ENCODE peak calls at places on chromosomes 5 and 9, in ten cellular contexts. G is upper lobe of left lung, B is PC-3, C is MM.1S, R is spleen, N is transverse colon, Q is GM23338, O is A549, X is adrenal gland, K is lung. V is an unnamed sample.

GRCh38 chr5:109996246-109996645 is 306.5 kb downstream of the MAN2A1 start:
- DNase-seq in G (no peak), B (peak; percentile 51), C (no peak), R (no peak), N (no peak), Q (no peak), O (no peak), X (no peak), K (no peak), V (no peak)

GRCh38 chr5:181235689-181236366 is 7.9 kb downstream of the RACK1 start:
- DNase-seq in G (no peak), B (no peak), C (no peak), R (no peak), N (no peak), Q (no peak), O (no peak), X (no peak), K (no peak), V (peak; percentile 49)

GRCh38 chr9:88593537-88594185 is 58.7 kb downstream of the NXNL2 start:
- DNase-seq in G (no peak), B (peak; percentile 63), C (peak; percentile 75), R (no peak), N (peak; percentile 37), Q (peak; percentile 65), O (peak; percentile 57), X (peak; percentile 85), K (peak; percentile 54), V (no peak)

GRCh38 chr5:113053614-113054013 is 77.0 kb downstream of the DCP2 start:
- DNase-seq in G (no peak), B (no peak), C (no peak), R (no peak), N (no peak), Q (no peak), O (no peak), X (no peak), K (no peak), V (no peak)

GRCh38 chr5:97162045-97162444 is 19.6 kb upstream of the LIX1 start:
- DNase-seq in G (no peak), B (peak; percentile 87), C (peak; percentile 59), R (no peak), N (peak; percentile 77), Q (peak; percentile 84), O (peak; percentile 85), X (peak; percentile 83), K (peak; percentile 57), V (peak; percentile 86)

GRCh38 chr5:5497132-5497748 is 74.8 kb downstream of the ICE1 start:
- DNase-seq in G (peak; percentile 50), B (peak; percentile 72), C (peak; percentile 64), R (peak; percentile 79), N (peak; percentile 18), Q (peak; percentile 78), O (peak; percentile 58), X (peak; percentile 79), K (peak; percentile 48), V (peak; percentile 81)

GRCh38 chr9:124047106-124047716 is 35.6 kb downstream of the LHX2 start:
- DNase-seq in G (no peak), B (no peak), C (no peak), R (no peak), N (no peak), Q (no peak), O (no peak), X (no peak), K (no peak), V (no peak)

GRCh38 chr5:130692766-130693165 is 472.3 kb downstream of the HINT1 start:
- DNase-seq in G (no peak), B (peak; percentile 51), C (no peak), R (no peak), N (no peak), Q (no peak), O (no peak), X (no peak), K (no peak), V (no peak)

GRCh38 chr5:85814596-85814995 is 803.1 kb upstream of the COX7C start:
- DNase-seq in G (no peak), B (no peak), C (no peak), R (no peak), N (no peak), Q (peak; percentile 70), O (peak; percentile 43), X (no peak), K (no peak), V (peak; percentile 66)

GRCh38 chr5:56950626-56951130 is 1.2 kb downstream of the MIER3 start:
- DNase-seq in G (peak; percentile 88), B (peak; percentile 41), C (peak; percentile 70), R (peak; percentile 89), N (peak; percentile 76), Q (peak; percentile 75), O (peak; percentile 49), X (peak; percentile 58), K (peak; percentile 49), V (peak; percentile 85)

GRCh38 chr9:106947501-106947900 is 84.5 kb downstream of the ZNF462 start:
- DNase-seq in G (no peak), B (no peak), C (no peak), R (no peak), N (no peak), Q (no peak), O (no peak), X (no peak), K (no peak), V (no peak)

GRCh38 chr9:69153707-69154521 is 20.2 kb upstream of the TJP2 start:
- DNase-seq in G (no peak), B (no peak), C (no peak), R (no peak), N (no peak), Q (no peak), O (no peak), X (peak; percentile 6), K (peak; percentile 45), V (peak; percentile 38)

GRCh38 chr9:69145148-69145547 is 28.9 kb upstream of the TJP2 start:
- DNase-seq in G (no peak), B (no peak), C (no peak), R (no peak), N (no peak), Q (no peak), O (no peak), X (no peak), K (no peak), V (no peak)

GRCh38 chr9:69147041-69147834 is 26.8 kb upstream of the TJP2 start:
- DNase-seq in G (no peak), B (no peak), C (no peak), R (no peak), N (no peak), Q (no peak), O (no peak), X (no peak), K (no peak), V (peak; percentile 38)

GRCh38 chr9:69151506-69151905 is 22.6 kb upstream of the TJP2 start:
- DNase-seq in G (no peak), B (no peak), C (no peak), R (no peak), N (no peak), Q (no peak), O (no peak), X (no peak), K (no peak), V (no peak)

GRCh38 chr9:69149321-69149807 is 24.7 kb upstream of the TJP2 start:
- DNase-seq in G (no peak), B (no peak), C (no peak), R (no peak), N (no peak), Q (peak; percentile 42), O (no peak), X (no peak), K (no peak), V (peak; percentile 42)
- TF ChIP-seq CTCF in G (no peak), B (no peak), C (no peak), R (no peak), N (no peak), Q (peak; percentile 25), O (no peak), X (no peak), K (no peak), V (peak; percentile 56)

GRCh38 chr9:92613268-92614122 is 56.4 kb downstream of the IPPK start:
- DNase-seq in G (no peak), B (no peak), C (no peak), R (no peak), N (no peak), Q (no peak), O (no peak), X (no peak), K (no peak), V (no peak)

GRCh38 chr9:92615790-92616189 is 54.1 kb downstream of the IPPK start:
- DNase-seq in G (no peak), B (no peak), C (no peak), R (no peak), N (no peak), Q (no peak), O (no peak), X (no peak), K (no peak), V (no peak)

GRCh38 chr9:92616199-92617129 is 53.5 kb downstream of the IPPK start:
- DNase-seq in G (no peak), B (no peak), C (no peak), R (no peak), N (no peak), Q (no peak), O (no peak), X (peak; percentile 81), K (no peak), V (no peak)

GRCh38 chr9:92614123-92614510 is 55.8 kb downstream of the IPPK start:
- DNase-seq in G (no peak), B (no peak), C (no peak), R (no peak), N (no peak), Q (no peak), O (no peak), X (no peak), K (no peak), V (no peak)

GRCh38 chr9:92614763-92615441 is 55.0 kb downstream of the IPPK start:
- DNase-seq in G (no peak), B (no peak), C (no peak), R (no peak), N (no peak), Q (no peak), O (no peak), X (no peak), K (no peak), V (no peak)
- H3K4me1 ChIP-seq in G (peaks cover 3% of the 10 kb centered on the region), B (no peaks in the 10 kb centered on the region), C (no peaks in the 10 kb centered on the region), R (no peaks in the 10 kb centered on the region), N (peaks cover 42% of the 10 kb centered on the region), Q (no peaks in the 10 kb centered on the region), O (no peaks in the 10 kb centered on the region), X (peaks cover 40% of the 10 kb centered on the region), K (no peaks in the 10 kb centered on the region), V (no peaks in the 10 kb centered on the region)

DNA sequence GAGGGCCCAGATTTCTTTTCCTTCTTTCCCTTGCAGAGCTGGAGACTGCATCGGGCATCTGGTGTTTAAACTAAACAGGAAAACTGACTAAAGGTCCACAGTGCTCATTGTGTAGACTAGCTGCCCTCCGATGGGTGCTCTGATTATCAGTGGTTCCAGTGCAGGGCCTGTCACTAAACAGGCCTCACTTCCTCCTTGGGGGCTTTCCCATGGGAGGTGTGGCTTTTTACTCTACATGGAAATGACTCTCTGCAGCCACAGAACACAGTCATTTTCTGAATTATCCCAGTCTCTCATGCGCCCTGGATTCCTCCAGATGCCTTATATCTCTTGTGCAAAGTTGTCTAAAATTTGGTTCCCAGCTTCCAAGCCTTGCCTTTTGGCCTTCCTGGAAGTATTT is 199.2 kb downstream of the TRIO start:
- DNase-seq in G (no peak), B (no peak), C (no peak), R (no peak), N (no peak), Q (no peak), O (no peak), X (no peak), K (no peak), V (no peak)
- H3K27ac ChIP-seq in G (no peak overlapping the region), B (no peak overlapping the region), C (no peak overlapping the region), R (no peak overlapping the region), N (peak overlapping the region; percentile 15), Q (peak overlapping the region; percentile 79), O (no peak overlapping the region), X (no peak overlapping the region), K (peak overlapping the region; percentile 82), V (peak overlapping the region; percentile 75)

GRCh38 chr5:14090290-14090689 is 52.9 kb upstream of the TRIO start:
- DNase-seq in G (no peak), B (no peak), C (no peak), R (no peak), N (no peak), Q (no peak), O (no peak), X (no peak), K (no peak), V (no peak)
- TF ChIP-seq CTCF in G (no peak), B (peak; percentile 23), C (no peak), R (no peak), N (no peak), Q (no peak), O (no peak), X (no peak), K (no peak), V (no peak)

V was measured in endodermal cell.